ENCODE peak calls at places on chromosomes 6 and 20, in four cellular contexts. C is heart left ventricle, X is brain microvascular endothelial cell, R is thyroid gland. E is an unnamed sample.

GRCh38 chr6:11009353-11009752 is 34.8 kb downstream of the ELOVL2 start:
- DNase-seq in C (no peak), X (no peak), R (no peak), E (no peak)

GRCh38 chr6:155628315-155628714 is 172.7 kb upstream of the NOX3 start:
- DNase-seq in C (no peak), X (no peak), R (no peak), E (no peak)

GRCh38 chr6:142942805-142943227 is 2.2 kb downstream of the HIVEP2 start:
- DNase-seq in C (no peak), X (no peak), R (no peak), E (no peak)

GRCh38 chr6:26269406-26270120 is 95.4 kb upstream of the BTN3A2 start:
- DNase-seq in C (no peak), X (no peak), R (no peak), E (no peak)

GRCh38 chr6:3522561-3523287 is 65.9 kb upstream of the SLC22A23 start:
- DNase-seq in C (no peak), X (no peak), R (no peak), E (no peak)

GRCh38 chr20:63409066-63409833 is 48.1 kb upstream of the CHRNA4 start:
- DNase-seq in C (no peak), X (no peak), R (no peak), E (no peak)

GRCh38 chr6:43913388-43914271 is 143.6 kb downstream of the VEGFA start:
- DNase-seq in C (no peak), X (peak; percentile 24), R (peak; percentile 27), E (no peak)

GRCh38 chr6:131116755-131117360 is 18.4 kb upstream of the AKAP7 start:
- DNase-seq in C (no peak), X (peak; percentile 42), R (no peak), E (no peak)

GRCh38 chr6:139577991-139578604 is 203.7 kb upstream of the CITED2 start:
- DNase-seq in C (no peak), X (peak; percentile 86), R (no peak), E (peak; percentile 90)

GRCh38 chr20:54716169-54716747 is 240.9 kb downstream of the DOK5 start:
- DNase-seq in C (no peak), X (no peak), R (no peak), E (no peak)

GRCh38 chr6:169005141-169005540 is 248.5 kb downstream of the THBS2 start:
- DNase-seq in C (no peak), X (no peak), R (no peak), E (no peak)

GRCh38 chr6:109511832-109512231 is 28.8 kb upstream of the ZBTB24 start:
- DNase-seq in C (no peak), X (peak; percentile 61), R (no peak), E (no peak)

GRCh38 chr6:7841781-7842468 is 68.7 kb downstream of the TXNDC5 start:
- DNase-seq in C (no peak), X (no peak), R (no peak), E (peak; percentile 30)

GRCh38 chr6:131807321-131807643 is 538 bp upstream of the ENPP1 start:
- DNase-seq in C (no peak), X (no peak), R (no peak), E (no peak)

GRCh38 chr6:122033564-122034181 is 365.8 kb upstream of the HSF2 start:
- DNase-seq in C (no peak), X (peak; percentile 12), R (peak; percentile 12), E (no peak)

GRCh38 chr6:52523363-52524207 is 53.3 kb downstream of the TRAM2 start:
- DNase-seq in C (no peak), X (no peak), R (no peak), E (no peak)

GRCh38 chr20:57258055-57258454 is 8.4 kb downstream of the BMP7 start:
- DNase-seq in C (no peak), X (no peak), R (no peak), E (no peak)

GRCh38 chr20:21103582-21104465 is 2.3 kb downstream of the LINC00237 start:
- DNase-seq in C (no peak), X (no peak), R (no peak), E (no peak)

GRCh38 chr6:145483191-145483996 is 251.9 kb downstream of the EPM2A start:
- DNase-seq in C (no peak), X (no peak), R (no peak), E (no peak)

GRCh38 chr20:34485068-34485634 is 31.1 kb upstream of the DYNLRB1 start:
- DNase-seq in C (no peak), X (no peak), R (no peak), E (no peak)

GRCh38 chr6:52522655-52523054 is 54.2 kb downstream of the TRAM2 start:
- DNase-seq in C (no peak), X (no peak), R (no peak), E (no peak)

GRCh38 chr6:30790734-30791383 is 46.5 kb upstream of the IER3 start:
- DNase-seq in C (no peak), X (no peak), R (no peak), E (no peak)

GRCh38 chr6:30798501-30798900 is 54.2 kb upstream of the IER3 start:
- DNase-seq in C (no peak), X (no peak), R (no peak), E (no peak)

GRCh38 chr6:30789606-30790005 is 45.3 kb upstream of the IER3 start:
- DNase-seq in C (no peak), X (no peak), R (no peak), E (no peak)

GRCh38 chr6:30795549-30796293 is 51.4 kb upstream of the IER3 start:
- DNase-seq in C (no peak), X (no peak), R (no peak), E (no peak)

GRCh38 chr6:30793521-30794194 is 49.3 kb upstream of the IER3 start:
- DNase-seq in C (no peak), X (peak; percentile 66), R (no peak), E (no peak)
- H3K4me3 ChIP-seq in C (no peak overlapping the region), X (no peak overlapping the region), R (no peak overlapping the region), E (no peak overlapping the region)

GRCh38 chr6:24909281-24910216 is 26.2 kb downstream of the RIPOR2 start:
- DNase-seq in C (no peak), X (no peak), R (no peak), E (no peak)
- H3K4me3 ChIP-seq in C (peak overlapping the region; percentile 61), X (peak overlapping the region; percentile 1), R (no peak overlapping the region), E (peak overlapping the region; percentile 53)

DNA sequence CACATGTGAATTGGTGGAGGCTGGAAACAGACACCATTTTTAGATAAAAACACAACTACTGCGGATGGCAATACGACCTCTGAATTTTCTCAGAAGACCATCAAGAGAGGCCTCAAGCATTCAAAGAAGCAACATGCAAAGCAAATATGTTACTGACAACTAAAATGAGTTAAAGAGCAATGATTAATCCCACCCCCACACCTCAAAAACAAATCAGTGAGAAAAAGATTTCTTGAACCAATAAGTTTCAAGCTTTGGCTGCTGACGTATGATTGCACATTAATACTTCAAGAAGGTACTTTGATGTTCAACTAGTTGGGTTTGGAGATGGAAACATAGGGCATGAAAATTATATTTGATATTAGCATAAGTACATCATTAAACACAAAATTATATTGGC is 982 bp downstream of the MMUT start:
- DNase-seq in C (no peak), X (no peak), R (no peak), E (no peak)
- H3K4me3 ChIP-seq in C (peak overlapping the region; percentile 73), X (peak overlapping the region; percentile 90), R (peak overlapping the region; percentile 82), E (peak overlapping the region; percentile 98)

GRCh38 chr6:160767647-160768019 is 65.6 kb downstream of the PLG start:
- DNase-seq in C (no peak), X (no peak), R (no peak), E (no peak)
- H3K4me3 ChIP-seq in C (peak overlapping the region; percentile 38), X (no peak overlapping the region), R (no peak overlapping the region), E (no peak overlapping the region)

GRCh38 chr6:112934433-112935327 is 587.5 kb downstream of the RFPL4B start:
- DNase-seq in C (no peak), X (no peak), R (no peak), E (no peak)

GRCh38 chr6:112935402-112936078 is 588.4 kb downstream of the RFPL4B start:
- DNase-seq in C (no peak), X (no peak), R (no peak), E (no peak)

GRCh38 chr6:112933947-112934346 is 586.8 kb downstream of the RFPL4B start:
- DNase-seq in C (no peak), X (no peak), R (no peak), E (no peak)

GRCh38 chr6:112929661-112930060 is 582.5 kb downstream of the RFPL4B start:
- DNase-seq in C (no peak), X (no peak), R (no peak), E (no peak)

DNA sequence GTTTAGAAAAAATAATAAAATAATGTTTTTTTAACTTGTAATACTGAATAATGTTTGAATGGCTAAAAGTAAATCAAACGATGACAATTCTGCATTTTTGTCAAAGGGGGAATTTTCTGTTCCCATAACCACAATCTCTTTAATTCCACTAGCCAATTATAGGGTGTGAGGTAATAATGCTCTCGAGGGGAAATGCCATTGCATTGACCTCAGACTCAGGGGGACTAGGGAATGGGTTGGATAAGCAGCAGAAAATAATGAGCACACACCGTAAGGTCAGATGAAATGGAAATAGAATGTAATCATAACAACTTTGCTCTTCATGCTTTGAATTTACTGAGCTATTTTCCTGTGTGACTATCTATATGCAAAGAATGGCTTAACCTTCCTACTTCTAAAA is 584.7 kb downstream of the RFPL4B start:
- DNase-seq in C (no peak), X (peak; percentile 43), R (no peak), E (peak; percentile 39)
- H3K4me3 ChIP-seq in C (no peak overlapping the region), X (no peak overlapping the region), R (no peak overlapping the region), E (no peak overlapping the region)

GRCh38 chr20:17558941-17559304 is 11.0 kb upstream of the DSTN start:
- DNase-seq in C (no peak), X (no peak), R (no peak), E (no peak)

GRCh38 chr20:17559338-17559737 is 10.5 kb upstream of the DSTN start:
- DNase-seq in C (no peak), X (no peak), R (no peak), E (no peak)

GRCh38 chr20:17557675-17558006 is 12.2 kb upstream of the DSTN start:
- DNase-seq in C (no peak), X (peak; percentile 89), R (peak; percentile 60), E (no peak)

GRCh38 chr20:17556842-17557674 is 12.8 kb upstream of the DSTN start:
- DNase-seq in C (peak; percentile 78), X (no peak), R (peak; percentile 98), E (no peak)

DNA sequence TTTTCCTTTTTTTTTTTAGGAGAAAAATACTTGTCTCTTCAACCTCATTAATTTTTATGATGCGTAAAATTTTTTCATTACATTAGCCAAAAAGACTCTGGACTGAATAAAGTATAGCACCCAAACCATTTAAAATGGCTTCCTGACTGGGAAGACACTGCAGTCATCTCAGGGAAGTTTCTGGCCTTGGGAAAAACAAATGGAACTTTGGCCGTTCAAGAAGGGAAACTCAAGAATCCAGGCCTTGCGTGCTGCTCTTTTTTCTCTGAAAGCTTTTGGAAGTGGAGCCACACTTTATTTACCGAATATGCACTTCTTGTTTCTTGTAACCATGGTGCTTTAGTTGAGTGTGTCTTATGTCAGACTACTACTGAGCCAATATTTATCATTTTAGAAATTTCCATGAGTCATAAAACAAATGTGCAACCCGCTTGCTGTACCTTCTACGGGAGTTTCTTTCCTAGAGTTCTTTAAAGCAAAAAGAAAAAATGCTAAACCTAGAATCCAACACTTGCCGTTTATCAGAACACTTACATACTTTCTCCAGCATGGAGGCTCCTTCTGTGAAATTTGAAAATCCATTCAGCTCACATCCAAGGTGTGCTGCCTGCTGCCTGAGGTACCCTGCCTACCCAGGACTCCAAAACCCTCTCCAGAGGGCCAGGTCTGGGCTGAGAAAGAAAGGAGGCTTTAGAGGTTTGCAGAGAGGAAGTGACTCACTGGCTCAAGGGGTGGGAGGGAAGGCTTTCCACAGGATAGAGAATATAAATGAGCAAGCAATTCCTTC is 11.5 kb upstream of the DSTN start:
- DNase-seq in C (peak; percentile 63), X (peak; percentile 87), R (peak; percentile 38), E (no peak)
- H3K4me3 ChIP-seq in C (no peak overlapping the region), X (peak overlapping the region; percentile 38), R (no peak overlapping the region), E (peak overlapping the region; percentile 15)